ENCODE peak calls at places on chromosomes 13 and 19, in five cellular contexts. K, X, L, G and D are unnamed samples.

GRCh38 chr19:57512845-57513244 is 13.1 kb downstream of the ZNF773 start:
- DNase-seq in L (peak; percentile 31), K (peak; percentile 42), X (no peak), G (no peak), D (peak; percentile 16)

GRCh38 chr13:24161010-24161775 is 673 bp downstream of the SPATA13 start:
- DNase-seq in L (no peak), K (peak; percentile 73), X (peak; percentile 33), G (peak; percentile 70), D (peak; percentile 52)

GRCh38 chr13:55816976-55817601 is 1323.6 kb upstream of the PRR20A start:
- DNase-seq in L (no peak), G (no peak), K (no peak), X (no peak), D (no peak)

GRCh38 chr19:18848860-18849661 is 17.3 kb downstream of the UPF1 start:
- DNase-seq in L (peak; percentile 85), G (peak; percentile 64), X (peak; percentile 70), K (peak; percentile 89), D (no peak)

GRCh38 chr19:3095375-3096191 is 1.4 kb downstream of the GNA11 start:
- DNase-seq in G (peak; percentile 67), L (peak; percentile 7), K (peak; percentile 56), X (peak; percentile 33), D (peak; percentile 92)

GRCh38 chr13:38090913-38091312 is 221.3 kb upstream of the TRPC4 start:
- DNase-seq in L (no peak), G (no peak), K (peak; percentile 22), X (no peak), D (no peak)

GRCh38 chr19:13121551-13122274 is 3.6 kb downstream of the NACC1 start:
- DNase-seq in X (no peak), K (no peak), L (no peak), G (no peak), D (no peak)

GRCh38 chr13:98681017-98681416 is 71.5 kb downstream of the SLC15A1 start:
- DNase-seq in G (no peak), K (no peak), X (no peak), L (peak; percentile 9), D (no peak)

GRCh38 chr13:43546260-43546659 is 240.5 kb downstream of the ENOX1 start:
- DNase-seq in X (no peak), L (peak; percentile 66), G (peak; percentile 44), K (peak; percentile 24), D (no peak)

GRCh38 chr19:30649934-30650614 is 277.9 kb downstream of the ZNF536 start:
- DNase-seq in L (peak; percentile 61), G (no peak), K (peak; percentile 79), X (peak; percentile 6), D (peak; percentile 79)

GRCh38 chr13:50200562-50200961 is 185.3 kb downstream of the KCNRG start:
- DNase-seq in G (no peak), L (no peak), X (no peak), K (no peak), D (no peak)

GRCh38 chr13:113176292-113176691 is 17.8 kb downstream of the PROZ start:
- DNase-seq in X (no peak), L (no peak), K (no peak), G (no peak), D (no peak)

GRCh38 chr19:49613374-49613773 is 22.4 kb downstream of the PRR12 start:
- DNase-seq in K (no peak), G (no peak), X (no peak), L (no peak), D (no peak)

GRCh38 chr19:50719566-50719965 is at the start of gene SHANK1:
- DNase-seq in G (no peak), K (peak; percentile 83), X (no peak), L (peak; percentile 46), D (peak; percentile 85)

GRCh38 chr19:42178791-42179500 is 38.5 kb downstream of the DEDD2 start:
- DNase-seq in L (no peak), G (no peak), X (no peak), K (peak; percentile 48), D (peak; percentile 85)

GRCh38 chr13:35763805-35764170 is 287.3 kb upstream of the MAB21L1 start:
- DNase-seq in G (no peak), L (no peak), X (no peak), K (no peak), D (no peak)

GRCh38 chr13:49265822-49266221 is 18.1 kb downstream of the CDADC1 start:
- DNase-seq in G (no peak), K (no peak), L (peak; percentile 2), X (no peak), D (no peak)

GRCh38 chr13:28531195-28531955 is 36.4 kb upstream of the FLT1 start:
- DNase-seq in K (peak; percentile 85), G (peak; percentile 60), L (peak; percentile 42), X (no peak), D (peak; percentile 89)

GRCh38 chr13:40187836-40188591 is 478.4 kb downstream of the FOXO1 start:
- DNase-seq in L (no peak), G (peak; percentile 69), X (peak; percentile 22), K (no peak), D (peak; percentile 23)

GRCh38 chr13:21020581-21020980 is 40.8 kb downstream of the LATS2 start:
- DNase-seq in L (no peak), X (no peak), G (no peak), K (no peak), D (no peak)

GRCh38 chr13:37753776-37754175 is 115.8 kb downstream of the TRPC4 start:
- DNase-seq in K (peak; percentile 15), L (no peak), X (no peak), G (no peak), D (peak; percentile 16)

GRCh38 chr13:28268800-28269223 is 130.5 kb downstream of the PAN3 start:
- DNase-seq in X (peak; percentile 9), K (no peak), G (no peak), L (no peak), D (no peak)

GRCh38 chr13:20127563-20128458 is 33.0 kb downstream of the GJA3 start:
- DNase-seq in L (peak; percentile 56), X (peak; percentile 45), K (peak; percentile 85), G (peak; percentile 73), D (peak; percentile 68)